ENCODE peak calls at places on chromosomes 1 and 21, in six cellular contexts. U is AG04450, X is brain microvascular endothelial cell, K is neuronal stem cell, Z is mesendoderm, F is GM12865. L is an unnamed sample.

GRCh38 chr21:41360072-41360821 is 1.6 kb upstream of the MX2 start:
- DNase-seq in U (peak), X (no peak), K (no peak), Z (peak), F (no peak), L (no peak)

GRCh38 chr1:88890790-88891317 is 513 bp downstream of the GTF2B start:
- DNase-seq in U (no peak), X (no peak), K (peak), Z (peak), F (peak), L (no peak)

GRCh38 chr1:165408518-165408917 is 36.4 kb downstream of the RXRG start:
- DNase-seq in U (no peak), X (peak), K (peak), Z (peak), F (peak), L (no peak)

GRCh38 chr1:201038537-201038936 is 15.0 kb upstream of the KIF21B start:
- DNase-seq in U (no peak), X (no peak), K (no peak), Z (no peak), F (no peak), L (no peak)

GRCh38 chr1:241310451-241310850 is 46.6 kb downstream of the RGS7 start:
- DNase-seq in U (no peak), X (no peak), K (no peak), Z (no peak), F (no peak), L (no peak)

GRCh38 chr1:245956225-245956624 is 550.9 kb downstream of the SMYD3 start:
- DNase-seq in U (no peak), X (peak), K (no peak), Z (no peak), F (no peak), L (no peak)

GRCh38 chr1:23578311-23578996 is 19.2 kb upstream of the ID3 start:
- DNase-seq in U (no peak), X (peak), K (no peak), Z (no peak), F (peak), L (no peak)

GRCh38 chr1:30035522-30036228 is 687.7 kb downstream of the MATN1 start:
- DNase-seq in U (no peak), X (no peak), K (no peak), Z (no peak), F (no peak), L (no peak)

GRCh38 chr1:178541829-178542553 is 29.1 kb downstream of the TEX35 start:
- DNase-seq in U (no peak), X (no peak), K (no peak), Z (peak), F (peak), L (peak)

GRCh38 chr1:3070654-3071506 is 1.9 kb downstream of the PRDM16 start:
- DNase-seq in U (no peak), X (no peak), K (no peak), Z (no peak), F (no peak), L (no peak)

GRCh38 chr1:221608835-221609320 is 133.0 kb downstream of the DUSP10 start:
- DNase-seq in U (no peak), X (no peak), K (no peak), Z (no peak), F (no peak), L (no peak)

GRCh38 chr1:234388094-234388493 is 14.8 kb downstream of the COA6 start:
- DNase-seq in U (no peak), X (no peak), K (no peak), Z (no peak), F (no peak), L (no peak)

GRCh38 chr1:236058141-236058626 is 6.7 kb downstream of the NID1 start:
- DNase-seq in U (no peak), X (no peak), K (no peak), Z (no peak), F (peak), L (no peak)
- H3K4me3 ChIP-seq in U (no peak), X (no peak), K (no peak), Z (no peak), F (no peak), L (no peak)

GRCh38 chr1:209485759-209486158 is 97.8 kb upstream of the CAMK1G start:
- DNase-seq in U (no peak), X (no peak), K (no peak), Z (no peak), F (no peak), L (no peak)
- H3K4me3 ChIP-seq in U (no peak), X (no peak), K (no peak), Z (no peak), F (no peak), L (no peak)

GRCh38 chr21:29182674-29183073 is 52.2 kb downstream of the MAP3K7CL start:
- DNase-seq in U (no peak), X (peak), K (no peak), Z (no peak), F (no peak), L (no peak)
- H3K4me3 ChIP-seq in U (peak), X (no peak), K (no peak), Z (no peak), F (peak), L (no peak)

DNA sequence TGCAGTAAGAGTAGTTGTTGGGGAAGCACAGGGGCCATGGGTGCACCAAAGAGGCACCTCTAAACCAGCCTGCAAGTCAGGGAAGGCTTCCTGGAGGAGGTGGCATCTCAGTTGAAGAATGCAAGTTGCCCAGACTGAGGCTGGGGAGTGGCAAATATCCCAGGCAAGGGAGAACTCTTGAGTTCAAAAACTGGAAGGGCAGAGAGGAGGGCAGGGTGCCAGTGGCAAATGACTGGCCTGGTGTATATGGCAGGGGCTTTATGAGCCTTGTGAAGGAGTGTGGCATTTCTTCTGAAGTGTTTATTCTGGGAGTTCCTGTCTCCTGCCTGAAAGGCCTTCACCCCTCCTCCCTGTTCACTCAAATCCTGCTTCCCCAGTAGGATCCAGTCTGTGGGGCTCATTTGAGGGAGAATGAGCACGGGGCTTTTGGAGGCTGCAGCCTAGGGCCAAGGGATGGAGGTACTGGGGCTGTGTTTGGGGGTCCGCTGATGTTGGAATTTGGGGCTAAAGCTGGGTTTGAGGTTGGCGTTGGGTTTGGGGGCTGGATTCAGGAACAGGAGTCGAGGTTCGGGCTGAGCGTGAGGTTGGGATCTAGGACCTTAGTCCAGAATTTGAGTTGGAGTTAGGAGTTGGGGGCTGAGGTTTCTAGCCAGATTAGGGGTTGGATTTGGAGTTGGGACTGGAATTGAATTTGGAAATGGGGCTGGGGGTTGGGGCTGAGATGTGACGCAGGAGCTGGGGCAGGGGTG is at the start of gene TMEM125:
- DNase-seq in U (no peak), X (no peak), K (no peak), Z (no peak), F (no peak), L (no peak)
- H3K4me3 ChIP-seq in U (no peak), X (peak), K (peak), Z (no peak), F (no peak), L (no peak)

GRCh38 chr1:156502749-156503671 is 2.4 kb upstream of the MEF2D start:
- DNase-seq in U (peak), X (peak), K (no peak), Z (peak), F (no peak), L (no peak)
- H3K4me3 ChIP-seq in U (peak), X (peak), K (no peak), Z (no peak), F (no peak), L (no peak)

GRCh38 chr21:14926186-14926585 is 138.6 kb downstream of the NRIP1 start:
- DNase-seq in U (no peak), X (no peak), K (no peak), Z (no peak), F (no peak), L (no peak)

GRCh38 chr21:14923468-14923867 is 141.3 kb downstream of the NRIP1 start:
- DNase-seq in U (no peak), X (no peak), K (no peak), Z (no peak), F (no peak), L (no peak)

GRCh38 chr21:14918542-14918941 is 146.3 kb downstream of the NRIP1 start:
- DNase-seq in U (no peak), X (no peak), K (no peak), Z (peak), F (no peak), L (no peak)

GRCh38 chr21:14917762-14918161 is 147.0 kb downstream of the NRIP1 start:
- DNase-seq in U (no peak), X (no peak), K (no peak), Z (no peak), F (no peak), L (no peak)

GRCh38 chr21:14922980-14923379 is 141.8 kb downstream of the NRIP1 start:
- DNase-seq in U (no peak), X (no peak), K (no peak), Z (no peak), F (no peak), L (no peak)
- H3K4me3 ChIP-seq in U (no peak), X (no peak), K (no peak), Z (no peak), F (no peak), L (no peak)

GRCh38 chr21:37378700-37379139 is 12.1 kb downstream of the DYRK1A start:
- DNase-seq in U (no peak), X (no peak), K (no peak), Z (no peak), F (no peak), L (peak)
- H3K4me3 ChIP-seq in U (no peak), X (no peak), K (no peak), Z (no peak), F (no peak), L (peak)